ENCODE peak calls at places on chromosomes 12 and 14, in eight cellular contexts. I is OCI-LY7, D is IMR-90, W is testis, U is astrocyte, B is left ventricle myocardium inferior, E is HL-60, P is WERI-Rb-1. K is an unnamed sample.
A peak's percentile ranks its signal among the peaks of the same experiment; 100 is the strongest.

GRCh38 chr12:105279460-105280056 is 43.6 kb upstream of the APPL2 start:
- DNase-seq in I (peak; percentile 64), W (no peak), B (no peak), E (no peak), P (peak; percentile 39), U (no peak), D (no peak), K (peak; percentile 29)

GRCh38 chr12:122856999-122857671 is 21.9 kb downstream of the HIP1R start:
- DNase-seq in B (no peak), D (peak; percentile 85), I (no peak), W (no peak), P (no peak), U (no peak), E (no peak), K (no peak)

GRCh38 chr14:105219753-105220152 is 28.6 kb upstream of the BTBD6 start:
- DNase-seq in U (no peak), B (no peak), E (no peak), W (no peak), D (no peak), I (no peak), P (no peak), K (no peak)

GRCh38 chr12:53048033-53048779 is 1.7 kb upstream of the TNS2 start:
- DNase-seq in U (no peak), I (no peak), P (no peak), B (peak; percentile 81), D (no peak), E (no peak), W (peak; percentile 67), K (no peak)

GRCh38 chr12:75631809-75632208 is 120.4 kb upstream of the KRR1 start:
- DNase-seq in U (no peak), B (no peak), I (no peak), E (no peak), D (no peak), P (no peak), W (no peak), K (no peak)

GRCh38 chr12:15688202-15688736 is 100.9 kb downstream of the EPS8 start:
- DNase-seq in P (no peak), I (no peak), E (no peak), W (peak; percentile 58), D (no peak), U (no peak), B (peak; percentile 60), K (no peak)

GRCh38 chr14:89661392-89661791 is 244.4 kb upstream of the FOXN3 start:
- DNase-seq in W (no peak), E (no peak), U (no peak), B (no peak), P (no peak), I (no peak), D (no peak), K (no peak)

GRCh38 chr14:23071975-23072539 is 14.7 kb upstream of the CDH24 start:
- DNase-seq in D (no peak), I (no peak), W (no peak), P (no peak), E (no peak), B (no peak), U (no peak), K (no peak)

GRCh38 chr14:69079188-69079742 is 73.7 kb downstream of the DCAF5 start:
- DNase-seq in D (peak; percentile 88), I (no peak), E (no peak), P (no peak), B (no peak), W (no peak), U (peak; percentile 94), K (no peak)

GRCh38 chr12:56801661-56802622 is 38.8 kb downstream of the HSD17B6 start:
- DNase-seq in D (no peak), W (no peak), E (no peak), I (no peak), P (no peak), B (no peak), U (no peak), K (no peak)

GRCh38 chr12:113143959-113144358 is 5.6 kb upstream of the CFAP73 start:
- DNase-seq in D (no peak), U (no peak), E (no peak), B (no peak), W (no peak), I (no peak), P (no peak), K (no peak)

GRCh38 chr14:33952541-33952940 is 1.7 kb upstream of the EGLN3 start:
- DNase-seq in P (no peak), B (no peak), W (no peak), U (no peak), I (no peak), D (no peak), E (no peak), K (no peak)

GRCh38 chr14:33949051-33950037 is 1.5 kb downstream of the EGLN3 start:
- DNase-seq in P (no peak), E (no peak), D (no peak), B (no peak), W (no peak), I (no peak), U (no peak), K (no peak)

GRCh38 chr14:33950320-33951182 is at the start of gene EGLN3:
- DNase-seq in D (peak; percentile 44), B (peak; percentile 92), P (peak; percentile 90), U (peak; percentile 64), I (no peak), W (peak; percentile 90), E (peak; percentile 25), K (no peak)

GRCh38 chr14:33954016-33954598 is 3.2 kb upstream of the EGLN3 start:
- DNase-seq in W (no peak), U (no peak), E (no peak), P (no peak), I (no peak), D (no peak), B (no peak), K (no peak)

DNA sequence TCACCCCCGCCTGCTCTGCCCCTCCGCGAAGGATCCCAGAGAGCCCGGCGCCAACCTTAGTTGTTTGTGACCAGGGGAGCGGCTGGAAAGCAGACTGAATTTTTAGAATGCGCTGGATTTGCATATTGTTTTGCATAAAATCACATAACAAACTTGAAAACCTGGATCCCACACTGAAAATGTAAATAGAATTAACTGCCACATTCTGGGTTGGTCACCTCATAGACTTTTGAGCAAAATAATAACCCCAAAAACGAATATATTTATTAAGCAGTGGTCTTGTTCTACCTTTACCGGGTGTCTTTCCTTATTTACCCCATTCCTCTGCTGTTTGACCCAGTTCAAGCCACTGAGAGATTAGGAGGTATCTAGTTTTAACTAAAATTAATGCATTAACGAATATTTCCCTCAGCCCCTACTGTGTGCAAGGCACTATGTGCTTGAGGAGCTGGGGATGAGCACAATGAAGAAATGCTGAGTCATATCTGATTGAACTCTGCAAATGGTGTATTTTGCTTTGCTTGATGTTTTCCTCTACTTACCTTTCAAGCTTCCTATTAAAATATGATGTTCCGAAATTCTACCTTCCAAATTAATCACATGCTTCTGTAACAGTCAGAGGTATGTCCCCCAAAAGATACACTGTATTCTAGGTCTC is 438 bp upstream of the EGLN3 start:
- DNase-seq in W (no peak), P (no peak), D (no peak), I (no peak), E (no peak), U (no peak), B (no peak), K (no peak)
- H3K4me3 ChIP-seq in W (peak overlapping the region; percentile 64), P (peak overlapping the region; percentile 67), D (peak overlapping the region; percentile 23), I (no peak overlapping the region), E (peak overlapping the region; percentile 61), U (peak overlapping the region; percentile 70), B (peak overlapping the region; percentile 96), K (peak overlapping the region; percentile 66)

DNA sequence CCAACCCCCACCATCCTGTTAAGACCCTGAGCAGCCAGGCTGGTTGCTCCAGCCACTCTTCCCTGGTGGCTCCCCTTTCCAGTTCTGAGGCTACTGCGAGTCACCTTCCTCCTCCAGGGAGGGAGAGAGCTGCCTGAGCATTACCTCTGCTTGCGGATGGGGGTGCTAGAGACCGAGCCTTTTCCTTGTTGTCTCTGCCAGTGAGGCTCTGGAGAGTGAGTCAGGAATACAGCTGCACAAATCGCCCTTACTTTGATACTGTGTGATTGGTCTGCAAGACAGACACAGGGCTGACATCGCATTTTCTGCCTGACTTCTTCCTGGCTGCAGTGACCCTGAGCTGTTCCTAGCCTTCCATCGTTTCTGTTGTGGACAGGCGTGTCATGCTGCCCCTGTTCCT is 94.3 kb downstream of the SLC25A47 start:
- DNase-seq in I (no peak), P (peak; percentile 77), D (peak; percentile 97), E (no peak), B (no peak), W (peak; percentile 72), U (peak; percentile 93), K (no peak)
- TF ChIP-seq CTCF in I (no peak), P (peak; percentile 83), D (peak; percentile 96), E (no peak), B (peak; percentile 42), W (peak; percentile 44), U (peak; percentile 95), K (peak; percentile 18)

GRCh38 chr14:35349496-35349895 is 55.1 kb downstream of the NFKBIA start:
- DNase-seq in W (no peak), I (no peak), E (no peak), B (no peak), U (no peak), P (no peak), D (no peak), K (no peak)

GRCh38 chr14:35343709-35344474 is 51.7 kb downstream of the PSMA6 start:
- DNase-seq in I (no peak), E (no peak), U (no peak), W (no peak), D (no peak), P (no peak), B (no peak), K (no peak)

GRCh38 chr14:35349966-35350365 is 54.6 kb downstream of the NFKBIA start:
- DNase-seq in D (no peak), I (no peak), E (no peak), B (no peak), U (no peak), P (no peak), W (no peak), K (no peak)

GRCh38 chr14:35347323-35348043 is 55.3 kb downstream of the PSMA6 start:
- DNase-seq in P (no peak), B (no peak), I (no peak), D (no peak), U (no peak), E (no peak), W (peak; percentile 82), K (no peak)

DNA sequence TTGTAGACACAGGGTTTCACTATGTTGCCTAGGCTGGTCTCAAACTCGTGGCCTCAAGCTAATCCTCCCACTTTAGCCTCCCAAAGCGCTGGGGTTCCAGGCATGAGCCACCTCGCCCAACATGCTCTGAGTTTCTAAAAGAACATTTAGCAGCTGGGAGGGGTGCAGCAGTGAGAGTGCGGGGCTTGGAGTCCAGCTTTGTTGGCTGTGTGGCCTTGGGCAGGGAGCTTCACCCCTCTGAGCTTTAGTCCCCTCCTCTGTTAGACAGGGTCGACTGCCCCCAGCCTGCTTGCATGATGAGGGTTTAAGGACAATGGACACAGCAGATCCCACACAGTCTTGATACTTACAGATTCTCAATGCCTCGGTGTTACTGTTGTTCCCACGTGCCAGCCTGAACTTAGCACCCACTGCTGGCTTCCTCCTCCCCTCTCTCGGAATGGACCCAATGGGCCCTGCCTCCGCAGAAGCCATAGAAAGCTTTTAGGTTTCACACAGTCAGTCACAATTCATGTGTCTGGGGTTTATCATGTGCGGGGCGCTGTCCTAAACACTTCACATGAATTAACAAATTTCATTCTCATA is 54.6 kb downstream of the PSMA6 start:
- DNase-seq in E (no peak), I (no peak), D (no peak), U (no peak), W (peak; percentile 51), B (no peak), P (no peak), K (no peak)
- H3K4me3 ChIP-seq in E (no peak overlapping the region), I (no peak overlapping the region), D (no peak overlapping the region), U (no peak overlapping the region), W (no peak overlapping the region), B (no peak overlapping the region), P (no peak overlapping the region), K (no peak overlapping the region)

GRCh38 chr14:76644875-76645518 is 116.3 kb upstream of the VASH1 start:
- DNase-seq in E (peak; percentile 0), P (peak; percentile 80), U (no peak), D (peak; percentile 12), W (peak; percentile 41), B (peak; percentile 19), I (peak; percentile 24), K (no peak)
- TF ChIP-seq CTCF in E (no peak), P (peak; percentile 92), U (peak; percentile 49), D (peak; percentile 46), W (peak; percentile 25), B (peak; percentile 65), I (peak; percentile 73), K (peak; percentile 64)